ENCODE peak calls at places on chromosomes 4 and X, in five cellular contexts. B is GM12878, E is K562, A is HepG2, C is H1. Z is an unnamed sample.

GRCh38 chrX:119174900-119175299 is 47.3 kb upstream of the KIAA1210 start:
- DNase-seq in B (no peak), E (no peak), A (no peak), C (no peak), Z (no peak)

GRCh38 chrX:46325312-46325877 is 219.8 kb downstream of the ZNF674 start:
- DNase-seq in B (no peak), E (no peak), A (peak; percentile 41), C (no peak), Z (peak; percentile 80)

GRCh38 chr4:164821711-164822110 is 55.3 kb upstream of the APELA start:
- DNase-seq in B (no peak), E (no peak), A (no peak), C (no peak), Z (no peak)

GRCh38 chrX:43878902-43879526 is 3.2 kb downstream of the MAOB start:
- DNase-seq in B (no peak), E (no peak), A (no peak), C (no peak), Z (no peak)

GRCh38 chr4:148059617-148060180 is 327.8 kb downstream of the ARHGAP10 start:
- DNase-seq in B (peak; percentile 46), E (no peak), A (no peak), C (no peak), Z (no peak)

GRCh38 chr4:90183254-90183653 is 56.1 kb downstream of the CCSER1 start:
- DNase-seq in B (no peak), E (no peak), A (no peak), C (no peak), Z (no peak)

GRCh38 chr4:168183717-168184571 is 91.6 kb downstream of the ANXA10 start:
- DNase-seq in B (peak; percentile 12), E (peak; percentile 11), A (peak; percentile 14), C (no peak), Z (peak; percentile 14)

GRCh38 chrX:118350221-118350620 is 4.3 kb downstream of the WDR44 start:
- DNase-seq in B (no peak), E (no peak), A (no peak), C (no peak), Z (no peak)

GRCh38 chr4:76488905-76489798 is 54.1 kb downstream of the SHROOM3 start:
- DNase-seq in B (no peak), E (no peak), A (no peak), C (no peak), Z (no peak)

GRCh38 chrX:146127617-146128016 is 310.0 kb downstream of the SLITRK2 start:
- DNase-seq in B (no peak), E (no peak), A (no peak), C (no peak), Z (no peak)

GRCh38 chrX:43973249-43973672 is at the start of gene NDP:
- DNase-seq in B (no peak), E (no peak), A (no peak), C (no peak), Z (no peak)

GRCh38 chrX:74363914-74364313 is 57.4 kb upstream of the SLC16A2 start:
- DNase-seq in B (no peak), E (no peak), A (no peak), C (no peak), Z (no peak)

GRCh38 chr4:6852582-6852981 is 57.0 kb upstream of the TBC1D14 start:
- DNase-seq in B (no peak), E (no peak), A (no peak), C (no peak), Z (no peak)

GRCh38 chr4:110751991-110752390 is 129.1 kb upstream of the PITX2 start:
- DNase-seq in B (no peak), E (no peak), A (no peak), C (no peak), Z (no peak)

GRCh38 chr4:82458729-82459128 is 28.3 kb downstream of the ENOPH1 start:
- DNase-seq in B (no peak), E (no peak), A (no peak), C (no peak), Z (no peak)

GRCh38 chr4:131649227-131649626 is 1499.9 kb upstream of the PCDH10 start:
- DNase-seq in B (no peak), E (no peak), A (no peak), C (no peak), Z (no peak)

GRCh38 chr4:4481394-4482000 is 60.4 kb downstream of the STX18 start:
- DNase-seq in B (no peak), E (no peak), A (no peak), C (no peak), Z (no peak)

GRCh38 chr4:46830971-46831454 is 78.0 kb downstream of the COX7B2 start:
- DNase-seq in B (no peak), E (no peak), A (no peak), C (no peak), Z (no peak)

GRCh38 chr4:163484906-163485305 is 9.6 kb upstream of the TMA16 start:
- DNase-seq in B (no peak), E (peak; percentile 55), A (peak; percentile 41), C (peak; percentile 21), Z (peak; percentile 10)

GRCh38 chr4:115233600-115233999 is 120.2 kb upstream of the NDST4 start:
- DNase-seq in B (no peak), E (no peak), A (no peak), C (no peak), Z (no peak)

GRCh38 chrX:23773601-23774175 is 9.3 kb upstream of the SAT1 start:
- DNase-seq in B (peak; percentile 36), E (no peak), A (no peak), C (no peak), Z (no peak)

GRCh38 chrX:47560179-47560830 is 700 bp upstream of the ARAF start:
- DNase-seq in B (no peak), E (no peak), A (no peak), C (no peak), Z (no peak)

GRCh38 chrX:120697053-120697452 is 67.2 kb upstream of the C1GALT1C1 start:
- DNase-seq in B (peak; percentile 66), E (no peak), A (no peak), C (no peak), Z (no peak)

GRCh38 chrX:1487401-1487800 is 34.7 kb upstream of the ASMTL start:
- DNase-seq in B (no peak), E (no peak), A (no peak), C (no peak), Z (no peak)

DNA sequence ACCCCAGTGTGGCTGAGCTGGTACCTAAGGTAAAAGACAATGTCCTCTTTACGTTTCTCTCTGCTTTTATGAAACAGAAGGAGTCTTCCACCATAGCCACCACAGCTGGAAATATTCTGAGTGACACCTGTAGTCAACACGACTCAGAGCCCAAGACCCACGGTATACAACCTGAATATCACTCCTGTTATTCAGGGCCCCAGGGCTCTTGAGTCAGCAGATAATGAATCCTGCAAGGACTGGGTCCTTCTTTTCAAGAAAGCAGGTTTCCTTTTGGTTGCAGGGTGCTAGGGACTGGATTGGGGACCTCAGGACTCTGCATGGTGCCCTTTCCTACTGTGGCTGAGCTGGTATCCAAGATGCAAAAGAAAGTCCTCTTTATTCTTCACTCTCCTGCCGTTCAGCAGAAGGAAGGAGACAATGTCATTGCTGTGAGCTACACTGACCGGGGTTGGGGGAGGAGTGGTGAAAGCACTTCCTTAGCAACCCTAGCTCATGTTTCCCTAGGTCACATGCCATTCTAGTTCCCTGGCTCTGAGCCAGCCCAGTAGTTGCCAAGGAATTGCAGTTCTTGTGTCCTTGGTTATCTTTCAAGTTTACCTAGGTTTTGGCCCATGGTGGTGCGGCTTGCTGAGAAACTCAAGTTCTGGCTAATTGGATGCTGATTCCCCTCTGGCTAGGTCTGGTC is 23.7 kb upstream of the UNC5C start:
- DNase-seq in B (no peak), E (no peak), A (no peak), C (no peak), Z (no peak)
- TF ChIP-seq KDM1A in B (no peak), E (no peak), A (no peak), C (no peak), Z (no peak)

DNA sequence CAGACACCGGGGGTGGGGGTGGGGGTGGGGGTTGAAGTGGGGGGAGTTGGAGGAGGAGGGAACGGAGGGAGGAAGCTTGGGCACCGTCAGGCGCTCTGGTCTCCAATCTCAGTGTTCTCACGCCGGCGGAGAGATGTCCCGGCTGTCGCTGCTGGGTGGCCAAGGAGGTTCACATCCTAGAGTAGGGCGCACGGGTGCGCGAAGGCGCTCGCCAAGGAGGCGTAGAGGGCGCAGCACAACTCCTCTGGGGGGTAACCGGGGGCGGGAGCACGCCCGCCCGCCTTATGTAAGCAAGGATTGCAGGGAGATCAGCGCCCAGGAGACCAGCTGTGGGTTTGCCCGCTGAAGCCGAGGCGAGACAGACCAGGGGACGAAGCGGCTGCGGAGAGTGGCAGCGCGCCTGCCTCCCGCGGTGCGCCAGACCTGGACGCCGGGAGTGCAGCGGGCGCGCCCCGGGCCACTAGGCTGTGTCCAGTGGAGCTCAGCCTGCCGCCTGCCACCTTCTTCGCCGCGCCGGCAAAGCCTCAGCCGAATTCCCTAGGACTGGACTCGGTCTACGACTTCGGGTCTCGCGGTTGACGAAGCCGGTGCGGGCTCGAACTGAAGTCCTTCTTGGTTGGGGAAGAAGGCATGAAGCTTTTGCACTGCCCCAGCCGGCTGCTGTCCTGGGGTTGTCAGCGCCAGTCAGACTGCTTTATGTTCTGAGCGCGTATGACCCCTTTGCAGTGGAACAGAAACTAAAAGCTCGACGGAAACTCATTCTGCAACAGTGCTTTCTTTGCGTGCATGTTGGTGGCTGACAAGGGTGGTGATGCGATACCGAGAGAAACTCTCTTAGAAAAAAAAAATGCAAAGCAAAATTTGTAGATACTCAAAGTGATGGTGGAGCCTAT is 719 bp upstream of the UNC5C start:
- DNase-seq in B (peak; percentile 38), E (no peak), A (no peak), C (no peak), Z (no peak)
- TF ChIP-seq KDM1A in B (no peak), E (no peak), A (no peak), C (no peak), Z (no peak)

DNA sequence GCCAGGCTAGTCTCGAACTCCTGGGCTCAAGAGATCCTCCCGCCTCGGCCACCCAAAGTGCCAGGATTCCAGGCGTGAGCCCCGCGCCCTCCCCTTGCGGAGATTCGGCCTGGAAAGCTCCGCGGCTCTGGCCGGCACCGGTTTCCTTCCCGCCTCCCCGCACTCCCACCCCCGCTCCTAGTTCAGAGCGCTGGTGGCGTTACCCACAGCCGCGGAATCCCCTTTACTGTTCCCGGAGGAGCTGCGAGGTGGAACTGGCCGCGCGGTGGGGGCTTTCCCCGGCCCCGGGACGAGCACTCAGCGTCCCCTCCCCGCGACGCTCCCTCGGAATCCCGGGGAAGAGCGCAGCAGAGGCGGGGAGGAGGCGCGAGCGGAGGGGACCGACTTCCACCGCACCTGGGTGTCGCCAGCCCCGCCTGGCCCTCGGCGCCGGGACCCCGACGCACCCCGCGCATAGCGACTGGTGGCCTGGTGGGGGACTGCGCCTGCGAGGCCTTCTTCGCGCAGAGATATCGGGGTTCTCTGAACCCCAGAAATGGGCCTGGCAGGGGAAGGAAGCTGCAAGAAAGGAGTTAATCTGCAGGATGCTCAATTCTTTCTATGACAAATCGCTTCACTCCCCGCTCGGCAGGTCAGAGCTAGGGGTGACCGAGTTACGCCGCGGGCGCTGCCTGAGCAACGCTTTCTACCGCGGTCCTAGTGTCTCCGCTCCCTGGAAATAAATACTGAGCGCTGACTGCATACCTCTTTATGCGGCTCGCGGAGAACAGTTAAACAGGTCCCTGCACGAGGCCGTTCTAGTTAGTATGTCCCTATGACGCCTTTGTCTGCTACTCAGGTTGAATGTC is 14.6 kb upstream of the SLC25A4 start:
- DNase-seq in B (no peak), E (no peak), A (no peak), C (no peak), Z (peak; percentile 40)
- TF ChIP-seq KDM1A in B (no peak), E (no peak), A (no peak), C (peak; percentile 14), Z (no peak)

DNA sequence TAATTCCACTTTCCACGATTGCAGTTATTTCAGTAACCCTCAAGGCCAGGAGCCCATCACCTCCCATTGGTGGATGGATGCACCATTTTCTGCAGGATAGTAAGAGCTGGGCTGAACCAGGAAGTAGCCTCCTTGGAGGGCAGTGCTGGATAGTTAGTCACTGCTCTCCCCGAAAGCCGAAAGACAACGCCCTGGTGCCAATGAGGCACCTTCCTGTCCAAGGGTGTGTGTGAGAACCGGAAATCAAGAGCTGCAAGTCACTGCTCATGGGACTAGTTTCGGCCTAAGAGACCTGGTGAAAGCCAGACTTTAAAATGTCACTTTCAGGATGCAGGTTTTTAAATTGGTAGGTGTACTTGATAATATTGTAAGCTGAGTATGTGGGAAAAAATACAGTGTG is 203.8 kb upstream of the HS3ST1 start:
- DNase-seq in B (no peak), E (no peak), A (no peak), C (no peak), Z (peak; percentile 46)
- TF ChIP-seq KDM1A in B (no peak), E (no peak), A (no peak), C (no peak), Z (no peak)